ENCODE peak calls at places on chromosomes 2 and 18, in seven cellular contexts. D, K, L, V, N, R and J are unnamed samples.

GRCh38 chr18:58505181-58505580 is 123.7 kb downstream of the ALPK2 start:
- DNase-seq in D (no peak), K (no peak), L (no peak), V (no peak), N (peak; percentile 59), R (no peak), J (no peak)

GRCh38 chr2:236631361-236632291 is 62.0 kb downstream of the ACKR3 start:
- DNase-seq in D (peak; percentile 61), K (no peak), L (peak; percentile 25), V (peak; percentile 45), N (no peak), R (no peak), J (no peak)

GRCh38 chr18:31273812-31274527 is 44.0 kb upstream of the DSG1 start:
- DNase-seq in D (no peak), K (no peak), L (no peak), V (no peak), N (no peak), R (no peak), J (no peak)

GRCh38 chr2:120830096-120830830 is 94.6 kb downstream of the GLI2 start:
- DNase-seq in D (peak; percentile 58), K (no peak), L (no peak), V (peak; percentile 62), N (no peak), R (no peak), J (no peak)

GRCh38 chr2:112912403-112912802 is 1.4 kb downstream of the IL37 start:
- DNase-seq in D (no peak), K (no peak), L (no peak), V (no peak), N (no peak), R (no peak), J (no peak)

GRCh38 chr2:25673170-25674002 is at the start of gene DTNB:
- DNase-seq in D (peak; percentile 92), K (peak; percentile 81), L (peak; percentile 86), V (peak; percentile 96), N (peak; percentile 76), R (peak; percentile 54), J (peak; percentile 88)

GRCh38 chr18:45910405-45911023 is 56.6 kb downstream of the EPG5 start:
- DNase-seq in D (no peak), K (no peak), L (peak; percentile 59), V (peak; percentile 87), N (peak; percentile 22), R (peak; percentile 49), J (peak; percentile 38)

GRCh38 chr2:200483729-200484198 is 26.1 kb downstream of the KCTD18 start:
- DNase-seq in D (no peak), K (no peak), L (peak; percentile 66), V (no peak), N (no peak), R (peak; percentile 25), J (peak; percentile 73)

GRCh38 chr2:136013286-136013685 is 27.9 kb upstream of the DARS1 start:
- DNase-seq in D (no peak), K (no peak), L (no peak), V (no peak), N (no peak), R (no peak), J (no peak)

DNA sequence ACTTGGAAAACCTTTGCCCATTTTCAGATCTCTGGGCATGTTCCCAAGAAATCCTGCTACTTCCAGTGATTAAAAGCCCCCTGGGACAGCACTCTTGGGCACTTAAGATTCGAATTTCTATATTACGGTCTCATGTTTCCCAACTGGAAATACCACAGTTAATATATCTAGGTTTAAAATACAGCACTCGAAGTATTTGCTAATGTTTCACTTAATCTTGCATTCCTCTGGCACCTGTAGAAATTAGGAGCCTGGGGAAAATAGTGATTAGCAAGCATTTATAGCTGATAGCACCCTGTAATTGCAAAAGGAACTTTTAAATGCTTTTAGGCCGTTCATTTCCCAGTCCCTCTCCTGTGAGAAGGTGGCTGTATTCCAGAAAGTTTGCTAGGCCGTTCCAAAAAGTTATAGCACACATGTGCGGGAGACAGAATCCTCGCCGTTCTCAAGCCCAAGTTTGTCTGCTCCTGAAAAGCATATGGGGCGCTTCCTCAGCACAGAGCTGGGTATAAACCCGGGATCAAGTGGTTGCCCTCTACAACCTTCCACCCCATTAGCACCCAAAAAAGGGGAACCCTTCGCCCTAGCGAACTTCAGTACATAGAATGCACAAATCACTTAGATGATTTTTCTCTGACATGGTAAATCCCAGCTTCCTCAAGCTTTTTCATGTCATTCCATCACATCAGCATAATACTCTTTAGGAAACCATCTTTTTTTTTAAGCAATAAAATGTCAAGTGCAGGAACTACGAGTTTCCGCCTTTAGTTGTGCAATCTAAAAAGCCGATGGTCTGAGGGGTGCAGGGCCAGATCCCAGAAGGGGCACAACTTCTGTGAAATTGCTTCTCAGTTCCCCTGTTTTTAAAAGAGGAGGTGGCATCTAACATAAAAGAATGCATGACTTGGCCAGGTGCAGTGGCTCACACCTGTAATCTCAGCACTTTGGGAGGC is 60.6 kb downstream of the DIPK1C start:
- DNase-seq in D (no peak), K (no peak), L (no peak), V (no peak), N (no peak), R (no peak), J (no peak)
- H3K4me3 ChIP-seq in D (no peak overlapping the region), K (no peak overlapping the region), L (no peak overlapping the region), V (no peak overlapping the region), N (no peak overlapping the region), R (no peak overlapping the region), J (no peak overlapping the region)

DNA sequence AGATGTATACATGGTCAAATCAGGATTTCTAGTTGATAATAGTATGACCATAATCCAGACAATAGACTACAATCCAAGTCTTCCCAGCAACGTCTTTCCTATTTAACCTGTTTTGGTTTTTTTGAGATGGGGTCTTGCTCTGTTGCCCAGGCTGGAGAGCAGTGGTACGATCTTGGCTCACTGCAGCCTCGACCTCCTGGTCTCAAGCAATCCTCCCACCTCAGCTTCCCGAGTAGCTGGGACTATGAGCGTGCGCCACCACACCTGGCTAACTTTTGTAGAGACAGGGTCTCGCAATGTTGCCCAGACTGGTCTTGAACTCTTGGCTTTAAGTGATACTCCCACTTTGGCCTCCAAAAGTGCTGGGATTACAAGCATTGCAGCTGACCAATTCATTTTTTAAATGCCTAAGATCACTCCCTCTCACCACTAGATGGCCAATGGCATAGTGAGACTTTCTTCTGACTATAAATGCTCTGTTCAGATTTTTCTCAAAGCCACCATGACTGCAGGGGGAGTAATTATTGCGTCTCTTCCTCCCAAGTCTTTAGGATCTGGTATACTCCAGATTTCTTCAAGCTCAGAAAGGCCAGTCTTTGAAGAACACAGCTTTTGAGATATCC is 47.6 kb downstream of the HNRNPLL start:
- DNase-seq in D (no peak), K (no peak), L (no peak), V (no peak), N (no peak), R (peak; percentile 33), J (no peak)
- TF ChIP-seq POLR2A in D (no peak), K (no peak), L (no peak), V (no peak), N (no peak), R (no peak), J (no peak)

GRCh38 chr2:219912530-219912929 is 285.1 kb downstream of the SLC4A3 start:
- DNase-seq in D (peak; percentile 69), K (no peak), L (no peak), V (no peak), N (no peak), R (peak; percentile 62), J (no peak)

GRCh38 chr2:219905640-219906039 is 278.2 kb downstream of the SLC4A3 start:
- DNase-seq in D (no peak), K (no peak), L (no peak), V (no peak), N (no peak), R (no peak), J (no peak)

GRCh38 chr2:219906114-219906693 is 278.8 kb downstream of the SLC4A3 start:
- DNase-seq in D (no peak), K (no peak), L (no peak), V (no peak), N (no peak), R (no peak), J (no peak)

GRCh38 chr2:219911541-219911940 is 284.1 kb downstream of the SLC4A3 start:
- DNase-seq in D (no peak), K (no peak), L (no peak), V (no peak), N (no peak), R (no peak), J (no peak)

GRCh38 chr2:219908538-219908937 is 281.1 kb downstream of the SLC4A3 start:
- DNase-seq in D (no peak), K (no peak), L (no peak), V (no peak), N (no peak), R (no peak), J (no peak)
- TF ChIP-seq CTCF in D (no peak), K (no peak), L (no peak), V (no peak), N (no peak), R (no peak), J (no peak)

GRCh38 chr18:23690505-23691068 is 1.3 kb downstream of the LAMA3 start:
- DNase-seq in D (no peak), K (no peak), L (no peak), V (no peak), N (no peak), R (no peak), J (no peak)

GRCh38 chr18:23684515-23685197 is 4.6 kb upstream of the LAMA3 start:
- DNase-seq in D (no peak), K (no peak), L (no peak), V (no peak), N (no peak), R (no peak), J (no peak)

GRCh38 chr18:23688528-23688927 is 725 bp upstream of the LAMA3 start:
- DNase-seq in D (no peak), K (no peak), L (no peak), V (no peak), N (no peak), R (no peak), J (no peak)

GRCh38 chr18:23689616-23690504 is 607 bp downstream of the LAMA3 start:
- DNase-seq in D (no peak), K (no peak), L (peak; percentile 29), V (peak; percentile 72), N (no peak), R (no peak), J (peak; percentile 22)

DNA sequence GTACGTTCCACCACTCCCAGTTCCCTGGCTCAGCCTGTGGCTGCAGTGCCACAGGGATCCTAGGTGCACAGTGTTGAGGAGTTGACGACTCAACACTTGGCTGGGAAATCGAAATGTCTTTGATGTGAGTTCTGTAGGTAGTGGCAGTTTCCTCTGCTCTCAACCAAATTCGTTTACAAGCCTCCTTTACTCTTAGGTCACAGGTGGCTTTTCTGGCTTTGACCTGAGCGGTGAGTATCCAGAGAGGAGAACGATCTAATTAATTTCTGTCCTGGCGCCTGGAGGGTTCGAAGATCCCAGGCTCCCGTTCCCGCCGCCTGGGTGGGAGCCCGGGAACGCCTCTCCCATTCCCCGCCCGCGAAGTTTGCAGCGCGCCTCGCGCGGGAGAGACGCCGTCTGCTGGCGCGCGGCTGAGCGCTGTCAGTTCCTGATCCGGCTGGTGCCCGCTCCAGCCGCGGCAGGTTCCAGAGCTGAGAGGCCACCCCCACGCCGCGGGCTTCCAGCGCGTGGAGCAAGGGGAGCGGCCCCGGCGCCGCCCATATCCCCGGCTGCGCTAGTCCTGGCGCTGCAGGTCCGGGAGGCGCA is at the start of gene LAMA3:
- DNase-seq in D (peak; percentile 77), K (peak; percentile 54), L (peak; percentile 77), V (peak; percentile 80), N (no peak), R (peak; percentile 11), J (peak; percentile 58)
- H3K4me3 ChIP-seq in D (peak within 1 kb of the TSS; percentile 59), K (peak within 1 kb of the TSS; percentile 39), L (peak within 1 kb of the TSS; percentile 79), V (peak within 1 kb of the TSS; percentile 59), N (peak within 1 kb of the TSS; percentile 44), R (peak within 1 kb of the TSS; percentile 40), J (peak within 1 kb of the TSS; percentile 51)